ENCODE peak calls at places on chromosome 19, in six cellular contexts. F, U, D, G, X and B are unnamed samples. For H4K20me1, the result is how much of the 10 kb centered on the place peaks cover.

GRCh38 chr19:45801603-45802175 is 9.0 kb upstream of the DMWD start:
- DNase-seq in F (no peak), U (no peak), D (no peak), G (no peak), X (no peak), B (no peak)

GRCh38 chr19:10687518-10688288 is 13.5 kb upstream of the QTRT1 start:
- DNase-seq in F (no peak), U (no peak), D (no peak), G (no peak), X (no peak), B (no peak)

GRCh38 chr19:18102916-18103542 is 5.5 kb downstream of the MAST3 start:
- DNase-seq in F (no peak), U (no peak), D (no peak), G (no peak), X (no peak), B (no peak)

GRCh38 chr19:7874857-7875393 is 735 bp upstream of the PRR36 start:
- DNase-seq in F (no peak), U (no peak), D (no peak), G (no peak), X (no peak), B (no peak)

GRCh38 chr19:44280916-44281315 is 21.2 kb downstream of the ZNF233 start:
- DNase-seq in F (no peak), U (no peak), D (no peak), G (no peak), X (no peak), B (no peak)

GRCh38 chr19:4066176-4066606 is 508 bp downstream of the ZBTB7A start:
- DNase-seq in F (no peak), U (no peak), D (no peak), G (no peak), X (no peak), B (no peak)

GRCh38 chr19:40831502-40832430 is 18.5 kb downstream of the CYP2A6 start:
- DNase-seq in F (peak), U (peak), D (peak), G (no peak), X (no peak), B (no peak)

GRCh38 chr19:52369463-52370340 is at the start of gene ZNF880:
- DNase-seq in F (peak), U (peak), D (peak), G (peak), X (peak), B (peak)

GRCh38 chr19:43551399-43552197 is 18.6 kb downstream of the ZNF575 start:
- DNase-seq in F (no peak), U (no peak), D (no peak), G (no peak), X (no peak), B (no peak)

GRCh38 chr19:40162104-40162503 is 29.1 kb upstream of the MAP3K10 start:
- DNase-seq in F (no peak), U (no peak), D (no peak), G (no peak), X (no peak), B (no peak)

GRCh38 chr19:45496349-45496953 is 396 bp downstream of the RTN2 start:
- DNase-seq in F (peak), U (peak), D (no peak), G (no peak), X (peak), B (peak)

GRCh38 chr19:42961119-42961518 is 24.1 kb upstream of the PSG7 start:
- DNase-seq in F (no peak), U (no peak), D (no peak), G (no peak), X (no peak), B (no peak)

GRCh38 chr19:18464646-18465045 is 26.7 kb upstream of the ISYNA1 start:
- DNase-seq in F (no peak), U (peak), D (peak), G (no peak), X (no peak), B (no peak)

GRCh38 chr19:4140237-4140711 is 13.2 kb upstream of the CREB3L3 start:
- DNase-seq in F (peak), U (peak), D (peak), G (no peak), X (peak), B (peak)

GRCh38 chr19:46697142-46697960 is 19.6 kb downstream of the PRKD2 start:
- DNase-seq in F (no peak), U (no peak), D (peak), G (no peak), X (peak), B (peak)

GRCh38 chr19:32652893-32653625 is 21.9 kb downstream of the ANKRD27 start:
- DNase-seq in F (peak), U (no peak), D (peak), G (no peak), X (no peak), B (no peak)

GRCh38 chr19:31261651-31262331 is 87.4 kb downstream of the TSHZ3 start:
- DNase-seq in F (no peak), U (no peak), D (peak), G (no peak), X (no peak), B (no peak)

GRCh38 chr19:10431254-10431942 is 11.1 kb downstream of the PDE4A start:
- DNase-seq in F (no peak), U (peak), D (no peak), G (peak), X (peak), B (no peak)

GRCh38 chr19:42099336-42099925 is 23.5 kb downstream of the ZNF574 start:
- DNase-seq in F (no peak), U (no peak), D (no peak), G (no peak), X (no peak), B (no peak)

GRCh38 chr19:50198431-50199253 is 4.8 kb upstream of the MYH14 start:
- DNase-seq in F (no peak), U (no peak), D (no peak), G (no peak), X (no peak), B (no peak)

GRCh38 chr19:30325657-30326056 is 46.5 kb upstream of the ZNF536 start:
- DNase-seq in F (no peak), U (no peak), D (no peak), G (no peak), X (no peak), B (no peak)

GRCh38 chr19:33066543-33066942 is 1.9 kb upstream of the RHPN2 start:
- DNase-seq in F (no peak), U (no peak), D (no peak), G (no peak), X (no peak), B (no peak)

GRCh38 chr19:3366761-3367571 is 583 bp downstream of the NFIC start:
- DNase-seq in F (no peak), U (peak), D (peak), G (no peak), X (peak), B (peak)

GRCh38 chr19:10226021-10226375 is 5.1 kb downstream of the S1PR2 start:
- DNase-seq in F (no peak), U (no peak), D (no peak), G (no peak), X (no peak), B (no peak)

GRCh38 chr19:15195987-15196682 is 4.7 kb downstream of the NOTCH3 start:
- DNase-seq in F (peak), U (peak), D (no peak), G (no peak), X (peak), B (peak)
- H4K20me1 ChIP-seq in F (half or more), U (under half), D (under half), G (under half), X (under half), B (half or more)

GRCh38 chr19:6276447-6276846 is 3.3 kb downstream of the MLLT1 start:
- DNase-seq in F (no peak), U (no peak), D (peak), G (no peak), X (peak), B (no peak)

GRCh38 chr19:6279931-6280591 is at the start of gene MLLT1:
- DNase-seq in F (peak), U (peak), D (peak), G (peak), X (peak), B (peak)

GRCh38 chr19:6279620-6279930 is 200 bp downstream of the MLLT1 start:
- DNase-seq in F (no peak), U (no peak), D (no peak), G (no peak), X (peak), B (no peak)

GRCh38 chr19:6278051-6278450 is 1.7 kb downstream of the MLLT1 start:
- DNase-seq in F (no peak), U (no peak), D (no peak), G (no peak), X (no peak), B (no peak)

DNA sequence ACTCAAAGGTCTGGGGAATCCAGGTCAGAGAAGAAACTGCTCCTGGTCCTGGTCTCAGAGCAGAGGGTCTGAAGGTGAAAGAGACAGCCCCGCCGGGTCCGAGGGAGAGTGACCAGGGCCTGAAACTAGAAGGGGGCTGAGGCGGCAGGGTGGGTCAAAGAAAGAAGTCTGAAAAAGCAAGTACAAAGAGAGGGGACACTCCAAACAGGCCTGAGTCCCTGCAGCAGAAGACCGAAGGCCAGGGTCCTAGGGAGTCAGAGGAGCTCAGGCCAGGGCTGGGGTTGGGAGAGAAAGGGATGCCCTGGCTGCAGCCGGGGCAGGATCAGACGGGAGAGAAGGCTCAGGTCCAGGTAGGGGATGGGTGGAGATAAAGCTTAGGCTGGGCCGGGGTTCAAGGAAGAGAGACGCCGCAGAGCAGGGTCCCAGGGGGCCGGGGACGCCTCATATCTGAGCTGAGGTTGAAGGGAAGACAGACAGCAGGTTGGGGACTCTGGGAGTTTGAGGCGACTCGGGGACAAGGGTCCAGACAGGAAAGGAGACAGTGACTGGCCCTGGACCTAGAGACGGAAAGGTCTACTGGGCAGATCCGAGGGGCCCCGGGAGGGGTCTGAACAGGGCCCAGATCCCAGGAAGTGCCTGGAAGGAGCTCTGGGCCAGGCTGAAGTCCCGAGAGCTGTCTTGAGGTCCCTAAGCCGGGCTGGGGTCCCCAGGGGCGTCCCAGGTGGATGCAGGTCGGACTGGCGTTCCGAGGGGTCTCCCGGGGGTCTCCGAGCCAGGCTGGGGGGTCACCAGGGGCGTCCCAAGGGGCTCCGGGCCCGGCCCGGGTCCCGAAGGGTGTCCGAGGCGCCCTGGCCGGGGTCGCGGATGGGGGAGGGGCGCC is 795 bp downstream of the MLLT1 start:
- DNase-seq in F (peak), U (no peak), D (no peak), G (no peak), X (peak), B (no peak)
- TF ChIP-seq EZH2 in F (no peak), U (no peak), D (no peak), G (no peak), X (no peak), B (no peak)

GRCh38 chr19:49056101-49056901 is 1.2 kb downstream of the CGB7 start:
- DNase-seq in F (peak), U (peak), D (peak), G (no peak), X (peak), B (peak)
- TF ChIP-seq CTCF in F (peak), U (peak), D (peak), G (peak), X (no peak), B (peak)

DNA sequence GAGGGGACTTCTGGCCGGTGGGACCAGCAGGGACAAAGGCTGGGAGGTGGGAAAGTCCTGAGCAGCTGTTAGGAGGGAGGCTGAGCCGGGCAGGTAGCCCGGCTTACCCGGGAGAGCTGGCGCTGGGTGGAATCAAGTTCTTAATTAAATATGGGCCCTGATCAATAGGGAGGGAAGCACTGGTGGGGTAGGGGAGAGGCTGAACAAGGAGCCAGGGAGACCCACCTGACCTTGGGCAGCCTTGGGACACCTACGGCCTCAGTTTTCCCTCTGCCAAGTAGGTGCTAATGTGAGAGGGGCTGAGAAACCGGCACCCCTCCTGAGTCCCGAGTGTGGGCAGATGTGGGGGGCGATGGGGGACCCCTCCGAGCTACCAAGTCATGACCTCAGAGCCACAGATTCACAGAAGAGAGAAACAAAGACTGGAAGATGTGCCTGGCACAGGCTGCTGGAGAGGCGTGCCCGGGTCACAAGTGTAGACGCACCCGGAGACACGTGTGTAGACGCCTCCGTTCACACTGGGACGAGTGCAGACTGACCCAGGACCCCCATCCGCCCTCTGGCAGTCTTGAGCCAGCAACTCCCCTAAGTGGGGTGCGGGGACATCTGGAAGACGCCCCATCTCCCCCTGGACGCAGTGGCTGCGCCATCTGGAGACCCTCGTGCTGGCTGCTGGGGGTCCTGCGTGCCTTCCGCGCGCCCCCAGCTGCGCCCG is 8.4 kb downstream of the ONECUT3 start:
- DNase-seq in F (no peak), U (no peak), D (no peak), G (no peak), X (no peak), B (no peak)
- H4K20me1 ChIP-seq in F (under half), U (under half), D (under half), G (under half), X (under half), B (half or more)

DNA sequence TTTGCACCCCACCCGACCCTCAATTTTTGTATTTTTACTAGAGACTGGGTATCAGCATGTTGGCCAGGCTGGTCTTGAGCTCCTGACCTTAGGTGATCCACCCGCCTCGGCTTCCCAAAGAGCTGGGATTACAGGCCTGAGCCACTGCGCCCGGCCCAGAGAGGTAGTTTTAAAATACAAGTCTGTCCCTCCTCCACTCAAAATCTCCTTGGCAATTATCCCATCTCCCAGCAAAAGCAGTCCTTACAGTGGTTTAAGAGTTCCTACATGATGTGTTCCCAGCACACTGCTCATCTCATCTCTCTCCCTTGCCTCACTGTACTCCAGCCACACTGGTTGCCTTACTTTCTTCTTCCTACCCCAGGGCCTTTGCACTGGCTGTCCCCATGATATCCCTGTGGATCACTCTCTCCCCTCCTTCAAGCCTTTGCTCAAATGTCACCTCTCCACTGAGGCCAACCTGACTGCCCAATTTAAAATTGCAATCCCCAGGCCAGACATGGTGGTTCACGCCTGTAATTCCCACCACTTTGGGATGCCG is 24.3 kb downstream of the LRFN3 start:
- DNase-seq in F (no peak), U (no peak), D (no peak), G (no peak), X (no peak), B (no peak)
- TF ChIP-seq EZH2 in F (no peak), U (no peak), D (no peak), G (no peak), X (no peak), B (no peak)

DNA sequence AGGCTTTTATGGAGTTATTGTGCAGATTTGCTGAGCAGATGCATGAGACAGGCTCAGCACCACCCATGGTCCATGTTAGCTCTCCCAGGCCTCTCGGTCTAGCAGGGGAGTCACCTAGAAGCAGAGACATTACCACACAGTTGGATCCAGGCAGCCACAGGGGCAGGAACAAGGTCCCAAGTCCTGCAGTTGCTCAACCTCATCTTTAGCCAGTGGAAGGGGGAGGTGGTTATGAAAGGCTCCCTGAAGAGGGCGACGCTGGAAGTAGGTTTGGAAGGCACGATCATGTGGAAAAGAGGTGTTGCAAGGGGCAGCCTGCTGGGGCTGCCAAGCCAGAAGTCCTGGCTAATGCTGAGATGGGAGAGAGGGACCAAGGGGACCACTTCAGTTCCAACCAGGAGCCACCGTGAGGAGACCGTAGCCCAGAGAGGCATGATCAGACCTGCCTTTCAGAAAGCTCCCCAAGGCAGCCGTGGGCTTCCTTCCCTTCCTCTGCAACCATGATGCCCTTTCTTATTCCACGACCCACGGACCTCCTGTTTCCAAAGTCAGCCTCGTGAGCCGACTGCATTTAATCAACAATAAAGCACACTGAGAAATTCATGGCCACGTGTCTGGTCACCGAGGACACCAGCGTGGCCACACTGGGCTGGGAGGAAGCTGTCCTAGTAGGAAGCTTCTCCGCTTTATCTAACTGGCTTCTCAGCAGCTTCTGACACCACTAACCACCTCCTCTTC is 2.5 kb downstream of the AP1M1 start:
- DNase-seq in F (no peak), U (no peak), D (peak), G (no peak), X (no peak), B (no peak)
- TF ChIP-seq CTCF in F (no peak), U (peak), D (peak), G (no peak), X (no peak), B (no peak)

GRCh38 chr19:38569368-38569983 is 48.3 kb downstream of the MAP4K1 start:
- DNase-seq in F (no peak), U (no peak), D (no peak), G (no peak), X (no peak), B (no peak)
- H4K20me1 ChIP-seq in F (under half), U (under half), D (under half), G (under half), X (under half), B (under half)

GRCh38 chr19:54421169-54421516 is 5.9 kb downstream of the TTYH1 start:
- DNase-seq in F (no peak), U (no peak), D (no peak), G (no peak), X (no peak), B (no peak)

GRCh38 chr19:54418930-54419800 is 3.9 kb downstream of the TTYH1 start:
- DNase-seq in F (no peak), U (no peak), D (no peak), G (no peak), X (peak), B (no peak)

GRCh38 chr19:54421521-54421920 is 6.3 kb downstream of the TTYH1 start:
- DNase-seq in F (no peak), U (no peak), D (no peak), G (no peak), X (peak), B (no peak)

GRCh38 chr19:54420068-54420382 is 4.8 kb downstream of the TTYH1 start:
- DNase-seq in F (no peak), U (no peak), D (no peak), G (no peak), X (no peak), B (no peak)

GRCh38 chr19:54420383-54421168 is 5.3 kb downstream of the TTYH1 start:
- DNase-seq in F (no peak), U (no peak), D (no peak), G (no peak), X (peak), B (peak)
- TF ChIP-seq EZH2 in F (no peak), U (no peak), D (no peak), G (no peak), X (no peak), B (no peak)

DNA sequence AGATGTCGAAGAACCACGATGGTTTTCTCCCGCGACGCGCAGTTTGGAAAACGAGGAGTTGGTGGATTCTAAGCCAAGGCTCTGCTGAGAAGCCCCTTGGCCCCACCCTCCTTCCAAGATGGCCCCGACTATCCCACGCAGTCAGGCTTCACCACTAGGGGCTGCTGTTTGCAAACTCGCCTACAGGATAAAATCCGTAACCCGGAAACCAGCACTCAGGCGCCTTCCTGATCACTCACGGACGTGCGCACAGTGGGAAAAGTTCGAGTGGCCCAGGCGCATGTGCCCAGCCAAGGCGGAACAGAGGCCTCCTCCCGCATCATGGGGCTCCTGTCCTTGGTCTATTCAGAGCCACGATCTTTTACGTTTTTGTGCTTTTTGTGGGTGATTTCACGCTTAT is 19.2 kb upstream of the UQCR11 start:
- DNase-seq in F (peak), U (peak), D (peak), G (no peak), X (peak), B (peak)
- TF ChIP-seq CTCF in F (peak), U (peak), D (peak), G (peak), X (peak), B (peak)

DNA sequence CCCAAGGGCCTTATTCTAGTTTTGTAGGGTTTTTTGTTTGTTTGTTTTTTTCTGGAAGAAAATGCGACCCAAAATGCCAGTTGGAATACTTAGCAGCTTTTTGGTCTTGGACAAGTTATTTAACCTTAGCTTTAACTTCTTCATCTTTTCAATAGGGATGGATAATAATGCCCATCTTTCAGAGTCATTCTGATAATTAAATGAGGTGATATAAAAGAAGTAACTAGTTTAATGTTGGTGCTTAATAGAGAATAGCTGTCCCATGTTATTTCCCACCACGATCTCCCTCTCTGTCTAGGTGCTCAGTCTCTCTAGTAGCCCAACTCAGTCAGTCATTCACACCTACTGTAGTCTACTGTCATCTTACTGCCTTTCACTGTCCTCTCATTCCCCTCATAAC is 8.0 kb downstream of the LSM14A start:
- DNase-seq in F (no peak), U (no peak), D (no peak), G (no peak), X (no peak), B (no peak)
- H4K20me1 ChIP-seq in F (half or more), U (half or more), D (under half), G (under half), X (under half), B (half or more)